ENCODE peak calls at places on chromosomes 7 and 10, in nine cellular contexts. O, R, W, H, N, L, B, I and P are unnamed samples.

GRCh38 chr10:129035052-129035805 is 431.8 kb upstream of the MGMT start:
- DNase-seq in H (peak; percentile 25), L (peak; percentile 51), W (no peak), R (no peak), I (no peak), N (peak; percentile 85), B (no peak), O (no peak), P (peak; percentile 49)

GRCh38 chr7:86904949-86905834 is 154.3 kb downstream of the ELAPOR2 start:
- DNase-seq in W (no peak), N (no peak), B (no peak), R (peak; percentile 40), L (peak; percentile 8), I (peak; percentile 24), O (peak; percentile 32), H (no peak), P (no peak)

GRCh38 chr7:74283858-74284447 is 5.3 kb upstream of the CLIP2 start:
- DNase-seq in I (no peak), O (no peak), N (no peak), W (no peak), H (peak; percentile 93), L (no peak), R (no peak), B (no peak), P (no peak)

GRCh38 chr10:70267161-70267933 is 16.5 kb downstream of the NPFFR1 start:
- DNase-seq in O (no peak), I (peak; percentile 94), W (no peak), H (no peak), B (no peak), N (no peak), R (peak; percentile 92), L (peak; percentile 25), P (no peak)

GRCh38 chr10:32239770-32240169 is 107.2 kb downstream of the EPC1 start:
- DNase-seq in B (no peak), N (no peak), R (peak; percentile 49), I (peak; percentile 26), W (no peak), H (no peak), L (no peak), O (no peak), P (no peak)

GRCh38 chr7:43785425-43785824 is 26.9 kb downstream of the BLVRA start:
- DNase-seq in B (no peak), W (peak; percentile 60), L (no peak), R (peak; percentile 88), N (no peak), I (peak; percentile 80), H (no peak), O (no peak), P (no peak)

GRCh38 chr7:157018997-157019591 is 8.6 kb upstream of the MNX1 start:
- DNase-seq in B (no peak), O (no peak), N (peak; percentile 66), H (peak; percentile 76), W (no peak), R (no peak), L (no peak), I (no peak), P (peak; percentile 57)

GRCh38 chr10:129622736-129623135 is 155.7 kb downstream of the MGMT start:
- DNase-seq in N (no peak), I (no peak), R (no peak), B (no peak), L (no peak), W (no peak), O (no peak), H (no peak), P (no peak)

GRCh38 chr7:121393005-121393366 is 3.1 kb downstream of the FAM3C start:
- DNase-seq in N (no peak), H (no peak), W (no peak), R (no peak), B (no peak), O (no peak), L (no peak), I (no peak), P (no peak)

GRCh38 chr7:40870108-40870507 is 735.3 kb downstream of the SUGCT start:
- DNase-seq in R (peak; percentile 31), B (no peak), H (no peak), I (no peak), L (no peak), N (no peak), W (no peak), O (no peak), P (no peak)

GRCh38 chr10:98446656-98447221 is at the start of gene HPS1:
- DNase-seq in O (peak; percentile 35), R (peak; percentile 97), L (peak; percentile 89), B (no peak), H (peak; percentile 97), W (peak; percentile 81), N (peak; percentile 95), I (peak; percentile 61), P (peak; percentile 83)

GRCh38 chr10:95467162-95467599 is 94.0 kb downstream of the SORBS1 start:
- DNase-seq in O (no peak), W (peak; percentile 80), R (peak; percentile 36), I (peak; percentile 63), H (peak; percentile 82), N (peak; percentile 83), L (no peak), B (no peak), P (no peak)

GRCh38 chr10:75034131-75034512 is 77.3 kb upstream of the SAMD8 start:
- DNase-seq in B (no peak), L (peak; percentile 72), N (no peak), W (no peak), O (no peak), R (no peak), I (no peak), H (no peak), P (no peak)

GRCh38 chr7:75691793-75692543 is 46.8 kb downstream of the HIP1 start:
- DNase-seq in H (no peak), N (no peak), W (no peak), R (no peak), I (no peak), O (no peak), L (no peak), B (no peak), P (no peak)

GRCh38 chr10:34024708-34025425 is 690.4 kb upstream of the NRP1 start:
- DNase-seq in I (no peak), W (no peak), L (peak; percentile 18), H (no peak), O (no peak), N (no peak), R (peak; percentile 22), B (no peak), P (no peak)

GRCh38 chr7:130831817-130832481 is 97.9 kb upstream of the KLF14 start:
- DNase-seq in O (peak; percentile 54), W (no peak), I (peak; percentile 50), B (no peak), L (no peak), H (no peak), N (no peak), R (peak; percentile 67), P (no peak)

GRCh38 chr10:109205929-109206585 is 717.3 kb downstream of the XPNPEP1 start:
- DNase-seq in W (no peak), H (no peak), N (no peak), B (no peak), L (no peak), O (no peak), R (peak; percentile 73), I (peak; percentile 78), P (no peak)

GRCh38 chr10:73590881-73591577 is at the start of gene USP54:
- DNase-seq in H (no peak), R (peak; percentile 78), L (no peak), W (no peak), O (peak; percentile 80), B (no peak), N (no peak), I (peak; percentile 84), P (no peak)

GRCh38 chr10:31133251-31133627 is 101.6 kb upstream of the ZNF438 start:
- DNase-seq in O (no peak), R (no peak), I (no peak), N (no peak), W (no peak), L (no peak), H (no peak), B (no peak), P (no peak)

GRCh38 chr10:79468841-79469585 is 23.6 kb upstream of the ZCCHC24 start:
- DNase-seq in I (no peak), R (no peak), N (no peak), W (no peak), H (no peak), B (no peak), L (no peak), O (no peak), P (no peak)

GRCh38 chr10:99331207-99331803 is 2.1 kb downstream of the CNNM1 start:
- DNase-seq in L (no peak), B (no peak), I (peak; percentile 17), H (no peak), O (no peak), W (no peak), N (no peak), R (peak; percentile 28), P (no peak)

GRCh38 chr10:51397695-51398094 is 301.7 kb downstream of the CSTF2T start:
- DNase-seq in N (no peak), H (no peak), R (peak; percentile 43), I (peak; percentile 79), O (peak; percentile 3), W (peak; percentile 67), L (no peak), B (no peak), P (no peak)

GRCh38 chr7:127598318-127598717 is 4.8 kb downstream of the FSCN3 start:
- DNase-seq in I (no peak), O (no peak), B (no peak), H (no peak), R (no peak), W (no peak), N (no peak), L (peak; percentile 29), P (no peak)

GRCh38 chr7:129188892-129189660 is 643 bp downstream of the SMO start:
- DNase-seq in H (peak; percentile 80), N (peak; percentile 82), W (no peak), R (peak; percentile 59), O (no peak), B (no peak), L (no peak), I (no peak), P (no peak)

GRCh38 chr7:23356168-23356567 is 57.0 kb downstream of the MALSU1 start:
- DNase-seq in I (no peak), B (no peak), R (no peak), O (no peak), L (no peak), H (no peak), W (no peak), N (no peak), P (no peak)

GRCh38 chr7:52154382-52154781 is 837.8 kb upstream of the COBL start:
- DNase-seq in H (no peak), R (no peak), I (no peak), O (no peak), N (no peak), B (no peak), W (no peak), L (no peak), P (no peak)

GRCh38 chr7:91949221-91950009 is 8.8 kb downstream of the AKAP9 start:
- DNase-seq in I (peak; percentile 48), L (no peak), H (no peak), B (no peak), N (no peak), W (no peak), O (no peak), R (no peak), P (no peak)

GRCh38 chr7:85464042-85464651 is 277.3 kb upstream of the SEMA3D start:
- DNase-seq in H (no peak), R (no peak), N (no peak), L (no peak), B (no peak), I (peak; percentile 19), W (no peak), O (no peak), P (no peak)

GRCh38 chr10:78566216-78567135 is 502.3 kb upstream of the ZMIZ1 start:
- DNase-seq in W (no peak), L (no peak), R (peak; percentile 47), I (no peak), H (no peak), N (no peak), B (no peak), O (no peak), P (no peak)

GRCh38 chr7:158572000-158572828 is 15.4 kb downstream of the PTPRN2 start:
- DNase-seq in O (no peak), W (no peak), H (peak; percentile 77), R (no peak), L (no peak), B (no peak), N (no peak), I (no peak), P (no peak)

GRCh38 chr10:6148908-6149307 is 53.8 kb upstream of the PFKFB3 start:
- DNase-seq in H (no peak), L (peak; percentile 27), O (no peak), B (no peak), R (no peak), N (no peak), I (no peak), W (no peak), P (no peak)